ENCODE peak calls at places on chromosomes 6 and 20, in seven cellular contexts. W is LHCN-M2; T is activated CD8-positive, alpha-beta memory T cell treated with anti-CD3 and anti-CD28 coated beads, Interleukin-2, amount 10 ng/mL, durations not matched to agents 7 days and 5 days; L is A549; Z is occipital lobe; U is stimulated activated CD4-positive, alpha-beta T cell treated with anti-CD3 and anti-CD28 coated beads, Interleukin-4, amount 100 ng/mL, for 4 hours; C is amniotic stem cell. F is an unnamed sample.

GRCh38 chr20:50904067-50904570 is 27.1 kb downstream of the ADNP start:
- DNase-seq in W (no peak), T (no peak), L (no peak), Z (no peak), U (no peak), C (no peak), F (no peak)

GRCh38 chr6:53603381-53604121 is 58.6 kb upstream of the GCLC start:
- DNase-seq in W (no peak), T (no peak), L (no peak), Z (no peak), U (no peak), C (no peak), F (no peak)

GRCh38 chr20:38892091-38892981 is 33.9 kb upstream of the FAM83D start:
- DNase-seq in W (no peak), T (no peak), L (no peak), Z (no peak), U (no peak), C (no peak), F (no peak)

GRCh38 chr6:45727824-45728449 is 287.7 kb downstream of the CLIC5 start:
- DNase-seq in W (no peak), T (no peak), L (no peak), Z (no peak), U (no peak), C (no peak), F (no peak)

GRCh38 chr20:59031326-59032022 is 661 bp downstream of the ATP5F1E start:
- DNase-seq in W (no peak), T (peak; percentile 67), L (no peak), Z (no peak), U (no peak), C (no peak), F (no peak)

GRCh38 chr20:14724465-14724864 is 387.1 kb upstream of the FLRT3 start:
- DNase-seq in W (no peak), T (no peak), L (no peak), Z (no peak), U (no peak), C (no peak), F (no peak)

GRCh38 chr6:81656231-81656630 is 96.2 kb downstream of the TENT5A start:
- DNase-seq in W (no peak), T (no peak), L (no peak), Z (no peak), U (no peak), C (no peak), F (no peak)

GRCh38 chr6:168201383-168201782 is 118.2 kb downstream of the DACT2 start:
- DNase-seq in W (no peak), T (no peak), L (peak; percentile 12), Z (no peak), U (no peak), C (no peak), F (no peak)

GRCh38 chr20:54648421-54649142 is 173.2 kb downstream of the DOK5 start:
- DNase-seq in W (no peak), T (no peak), L (no peak), Z (no peak), U (no peak), C (no peak), F (no peak)

GRCh38 chr20:50019466-50020256 is 36.9 kb downstream of the SNAI1 start:
- DNase-seq in W (no peak), T (no peak), L (no peak), Z (no peak), U (no peak), C (no peak), F (no peak)

GRCh38 chr6:68876792-68877493 is 241.9 kb downstream of the ADGRB3 start:
- DNase-seq in W (peak; percentile 3), T (no peak), L (no peak), Z (no peak), U (no peak), C (peak; percentile 4), F (no peak)

GRCh38 chr6:141421378-141421777 is 711.3 kb upstream of the GJE1 start:
- DNase-seq in W (peak; percentile 86), T (no peak), L (peak; percentile 5), Z (no peak), U (no peak), C (peak; percentile 47), F (peak; percentile 40)

GRCh38 chr6:152185158-152185574 is 377.7 kb downstream of the ESR1 start:
- DNase-seq in W (no peak), T (peak; percentile 44), L (no peak), Z (no peak), U (no peak), C (no peak), F (no peak)

GRCh38 chr6:105886812-105887513 is 199.2 kb upstream of the PRDM1 start:
- DNase-seq in W (peak; percentile 27), T (no peak), L (no peak), Z (no peak), U (no peak), C (no peak), F (no peak)

GRCh38 chr20:21102252-21102609 is 3.9 kb downstream of the LINC00237 start:
- DNase-seq in W (no peak), T (no peak), L (no peak), Z (no peak), U (peak; percentile 3), C (no peak), F (no peak)

GRCh38 chr6:125868996-125869395 is 78.2 kb downstream of the NCOA7 start:
- DNase-seq in W (peak; percentile 11), T (no peak), L (no peak), Z (peak; percentile 9), U (no peak), C (no peak), F (no peak)

GRCh38 chr6:96942676-96943075 is 18.1 kb downstream of the KLHL32 start:
- DNase-seq in W (no peak), T (no peak), L (no peak), Z (no peak), U (no peak), C (no peak), F (no peak)

GRCh38 chr6:45400021-45400420 is 22.3 kb upstream of the SUPT3H start:
- DNase-seq in W (no peak), T (no peak), L (no peak), Z (no peak), U (no peak), C (no peak), F (no peak)

GRCh38 chr6:21111399-21111725 is 482.2 kb upstream of the SOX4 start:
- DNase-seq in W (peak; percentile 1), T (no peak), L (no peak), Z (no peak), U (no peak), C (no peak), F (no peak)

GRCh38 chr6:84870693-84871092 is 106.3 kb upstream of the TBX18 start:
- DNase-seq in W (no peak), T (no peak), L (no peak), Z (no peak), U (no peak), C (no peak), F (no peak)

GRCh38 chr6:3366596-3367413 is 90.0 kb downstream of the SLC22A23 start:
- DNase-seq in W (no peak), T (no peak), L (no peak), Z (no peak), U (no peak), C (no peak), F (no peak)

GRCh38 chr6:27312146-27312949 is at the start of gene POM121L2:
- DNase-seq in W (no peak), T (peak; percentile 73), L (peak; percentile 67), Z (peak; percentile 13), U (peak; percentile 56), C (no peak), F (no peak)